ENCODE peak calls at places on chromosomes 16 and 17, in five cellular contexts. Y, U, H, K and Q are unnamed samples.

GRCh38 chr17:64118452-64118979 is 11.4 kb downstream of the ERN1 start:
- DNase-seq in U (no peak), Y (no peak), H (no peak), K (no peak), Q (peak; percentile 56)

GRCh38 chr17:4598776-4599504 is 14.6 kb downstream of the SMTNL2 start:
- DNase-seq in U (no peak), H (no peak), Y (no peak), K (no peak), Q (no peak)

GRCh38 chr17:16459850-16460550 is 32.0 kb downstream of the LRRC75A start:
- DNase-seq in U (no peak), H (no peak), Y (no peak), K (no peak), Q (no peak)

GRCh38 chr16:50502616-50503000 is 45.6 kb upstream of the NKD1 start:
- DNase-seq in U (no peak), Y (no peak), K (no peak), H (no peak), Q (peak; percentile 7)

GRCh38 chr17:36183001-36183810 is 6.8 kb upstream of the TBC1D3B start:
- DNase-seq in Y (peak; percentile 57), K (peak; percentile 55), U (no peak), H (no peak), Q (no peak)

GRCh38 chr16:4935231-4935855 is 1.6 kb downstream of the PPL start:
- DNase-seq in Y (no peak), K (no peak), U (peak; percentile 57), H (no peak), Q (no peak)

GRCh38 chr17:67713169-67713568 is 4.6 kb upstream of the NOL11 start:
- DNase-seq in U (no peak), Y (no peak), K (no peak), H (no peak), Q (no peak)

GRCh38 chr17:75504347-75505151 is 10.8 kb downstream of the CASKIN2 start:
- DNase-seq in H (no peak), K (peak; percentile 61), Y (peak; percentile 91), U (no peak), Q (no peak)

GRCh38 chr17:46020023-46020735 is 21.1 kb downstream of the STH start:
- DNase-seq in H (peak; percentile 47), Y (peak; percentile 70), K (no peak), U (peak; percentile 7), Q (no peak)

GRCh38 chr16:16857603-16858283 is 478.8 kb downstream of the NPIPA7 start:
- DNase-seq in H (no peak), K (peak; percentile 91), U (no peak), Y (no peak), Q (no peak)

GRCh38 chr16:82358601-82359221 is 188.7 kb upstream of the MPHOSPH6 start:
- DNase-seq in U (no peak), H (no peak), Y (no peak), K (no peak), Q (no peak)

GRCh38 chr17:19555746-19556145 is 22.1 kb downstream of the SLC47A1 start:
- DNase-seq in Y (no peak), U (no peak), H (no peak), K (no peak), Q (no peak)

GRCh38 chr17:81094744-81095607 is 60.0 kb downstream of the BAIAP2 start:
- DNase-seq in H (peak; percentile 87), U (peak; percentile 88), K (peak; percentile 91), Y (no peak), Q (no peak)

GRCh38 chr16:3946604-3947180 is 66.2 kb upstream of the CREBBP start:
- DNase-seq in U (no peak), Y (no peak), H (no peak), K (no peak), Q (no peak)

GRCh38 chr17:45052052-45052772 is 780 bp upstream of the DCAKD start:
- DNase-seq in Y (peak; percentile 44), K (peak; percentile 38), U (no peak), H (peak; percentile 29), Q (no peak)

GRCh38 chr17:55654015-55654414 is 68.6 kb downstream of the TMEM100 start:
- DNase-seq in K (no peak), U (no peak), H (no peak), Y (no peak), Q (no peak)

GRCh38 chr16:66857437-66857836 is 13.2 kb downstream of the CA7 start:
- DNase-seq in U (no peak), Y (no peak), H (no peak), K (no peak), Q (no peak)

GRCh38 chr16:6665126-6665525 is 667.5 kb upstream of the RBFOX1 start:
- DNase-seq in U (no peak), H (no peak), Y (no peak), K (no peak), Q (no peak)

GRCh38 chr16:23967018-23967417 is 131.2 kb downstream of the PRKCB start:
- DNase-seq in K (no peak), Y (no peak), H (no peak), U (no peak), Q (no peak)

GRCh38 chr16:87575027-87575804 is 27.1 kb upstream of the JPH3 start:
- DNase-seq in K (peak; percentile 31), Y (no peak), H (no peak), U (no peak), Q (no peak)

GRCh38 chr17:44115585-44116415 is 7.6 kb downstream of the HDAC5 start:
- DNase-seq in K (peak; percentile 57), Y (peak; percentile 59), H (no peak), U (no peak), Q (no peak)